ENCODE peak calls at places on chromosome 9, in four cellular contexts. U, S, H and K are unnamed samples.

GRCh38 chr9:138069731-138070456 is 192.3 kb downstream of the CACNA1B start:
- DNase-seq in U (no peak), S (peak; percentile 13), H (peak; percentile 45), K (no peak)

GRCh38 chr9:133239533-133240090 is 30.6 kb upstream of the OBP2B start:
- DNase-seq in H (peak; percentile 61), S (no peak), U (no peak), K (no peak)

GRCh38 chr9:132548971-132549649 is 33.3 kb upstream of the BARHL1 start:
- DNase-seq in S (no peak), U (peak; percentile 48), H (peak; percentile 23), K (no peak)

GRCh38 chr9:114303571-114303970 is 19.3 kb upstream of the ORM1 start:
- DNase-seq in H (peak; percentile 8), S (no peak), U (no peak), K (no peak)

GRCh38 chr9:113949206-113950078 is 73.3 kb downstream of the ZNF618 start:
- DNase-seq in H (no peak), U (peak; percentile 39), S (no peak), K (no peak)

GRCh38 chr9:93111001-93111370 is 15.0 kb downstream of the CARD19 start:
- DNase-seq in S (no peak), H (peak; percentile 43), U (no peak), K (no peak)

GRCh38 chr9:22454021-22454420 is 7.4 kb downstream of the DMRTA1 start:
- DNase-seq in S (no peak), U (peak; percentile 15), H (no peak), K (no peak)

GRCh38 chr9:127214421-127215265 is 49.9 kb upstream of the GARNL3 start:
- DNase-seq in S (peak; percentile 45), H (peak; percentile 84), U (peak; percentile 84), K (peak; percentile 90)

GRCh38 chr9:16103613-16104012 is 550.8 kb downstream of the CCDC171 start:
- DNase-seq in H (peak; percentile 77), S (peak; percentile 18), U (no peak), K (no peak)